ENCODE peak calls at places on chromosomes 12 and 14, in ten cellular contexts. J, W, L, N, U, R, T, F, P and X are unnamed samples. For H3K4me1 and H3K27me3, the result is how much of the 10 kb centered on the place peaks cover.

GRCh38 chr12:85468356-85469157 is 188.5 kb downstream of the ALX1 start:
- DNase-seq in J (no peak), W (peak), L (peak), N (peak), U (peak), R (no peak), T (no peak), F (peak), P (peak), X (no peak)

GRCh38 chr14:68823434-68824206 is 30.8 kb upstream of the ZFP36L1 start:
- DNase-seq in J (no peak), W (no peak), L (peak), N (no peak), U (no peak), R (no peak), T (no peak), F (no peak), P (no peak), X (no peak)

GRCh38 chr12:81461163-81461562 is 298.0 kb downstream of the PPFIA2 start:
- DNase-seq in J (no peak), W (no peak), L (no peak), N (no peak), U (no peak), R (no peak), T (no peak), F (no peak), P (no peak), X (no peak)

GRCh38 chr12:90915353-90915752 is 39.6 kb downstream of the CCER1 start:
- DNase-seq in J (no peak), W (no peak), L (no peak), N (no peak), U (no peak), R (no peak), T (no peak), F (no peak), P (no peak), X (no peak)

GRCh38 chr12:6607751-6608591 is 792 bp upstream of the CHD4 start:
- DNase-seq in J (peak), W (peak), L (peak), N (peak), U (peak), R (peak), T (no peak), F (peak), P (peak), X (peak)

GRCh38 chr14:64705406-64706118 is 1.3 kb downstream of the PLEKHG3 start:
- DNase-seq in J (no peak), W (no peak), L (peak), N (no peak), U (no peak), R (peak), T (no peak), F (peak), P (peak), X (peak)

GRCh38 chr14:22520235-22520634 is 68.8 kb downstream of the DAD1 start:
- DNase-seq in J (no peak), W (no peak), L (no peak), N (peak), U (no peak), R (peak), T (no peak), F (no peak), P (no peak), X (no peak)

GRCh38 chr12:48988030-48988649 is 10.0 kb downstream of the WNT1 start:
- DNase-seq in J (peak), W (peak), L (peak), N (peak), U (peak), R (no peak), T (no peak), F (peak), P (no peak), X (peak)

GRCh38 chr14:54788701-54789100 is 113.9 kb downstream of the GCH1 start:
- DNase-seq in J (no peak), W (no peak), L (no peak), N (no peak), U (no peak), R (no peak), T (no peak), F (no peak), P (no peak), X (no peak)

GRCh38 chr12:119990382-119990874 is 1.4 kb downstream of the BICDL1 start:
- DNase-seq in J (no peak), W (no peak), L (no peak), N (no peak), U (no peak), R (no peak), T (no peak), F (no peak), P (no peak), X (no peak)

GRCh38 chr12:31362759-31363415 is 36.9 kb upstream of the SINHCAF start:
- DNase-seq in J (peak), W (no peak), L (no peak), N (no peak), U (peak), R (no peak), T (no peak), F (no peak), P (no peak), X (no peak)

GRCh38 chr12:49288412-49288853 is 6.5 kb upstream of the PRPH start:
- DNase-seq in J (peak), W (no peak), L (peak), N (peak), U (peak), R (peak), T (no peak), F (peak), P (no peak), X (no peak)

GRCh38 chr14:21030531-21030930 is 514 bp downstream of the TPPP2 start:
- DNase-seq in J (no peak), W (no peak), L (no peak), N (no peak), U (no peak), R (no peak), T (no peak), F (no peak), P (no peak), X (no peak)

GRCh38 chr14:24274101-24274543 is 2.7 kb upstream of the RABGGTA start:
- DNase-seq in J (peak), W (no peak), L (peak), N (peak), U (no peak), R (no peak), T (no peak), F (no peak), P (no peak), X (no peak)

GRCh38 chr14:103574104-103574503 is 11.3 kb downstream of the COA8 start:
- DNase-seq in J (no peak), W (no peak), L (no peak), N (no peak), U (no peak), R (no peak), T (no peak), F (no peak), P (no peak), X (no peak)

GRCh38 chr14:103581206-103581605 is 18.4 kb downstream of the COA8 start:
- DNase-seq in J (no peak), W (no peak), L (no peak), N (no peak), U (no peak), R (no peak), T (no peak), F (no peak), P (no peak), X (no peak)

GRCh38 chr14:103574707-103575285 is 12.0 kb downstream of the COA8 start:
- DNase-seq in J (no peak), W (no peak), L (no peak), N (no peak), U (no peak), R (no peak), T (no peak), F (no peak), P (no peak), X (no peak)

GRCh38 chr14:103578401-103579075 is 15.8 kb downstream of the COA8 start:
- DNase-seq in J (no peak), W (no peak), L (no peak), N (peak), U (no peak), R (no peak), T (no peak), F (no peak), P (no peak), X (no peak)

GRCh38 chr14:103576371-103577024 is 13.7 kb downstream of the COA8 start:
- DNase-seq in J (peak), W (peak), L (peak), N (peak), U (peak), R (peak), T (no peak), F (peak), P (peak), X (peak)
- TF ChIP-seq POLR2A in J (no peak), W (no peak), L (no peak), N (no peak), U (peak), R (peak), T (no peak), F (no peak), P (no peak), X (no peak)

GRCh38 chr12:124535066-124535740 is 32.2 kb downstream of the NCOR2 start:
- DNase-seq in J (no peak), W (no peak), L (no peak), N (no peak), U (no peak), R (no peak), T (no peak), F (no peak), P (no peak), X (no peak)
- H3K4me1 ChIP-seq in J (under half), W (under half), L (under half), N (under half), U (under half), R (under half), T (under half), F (half or more), P (under half), X (under half)

DNA sequence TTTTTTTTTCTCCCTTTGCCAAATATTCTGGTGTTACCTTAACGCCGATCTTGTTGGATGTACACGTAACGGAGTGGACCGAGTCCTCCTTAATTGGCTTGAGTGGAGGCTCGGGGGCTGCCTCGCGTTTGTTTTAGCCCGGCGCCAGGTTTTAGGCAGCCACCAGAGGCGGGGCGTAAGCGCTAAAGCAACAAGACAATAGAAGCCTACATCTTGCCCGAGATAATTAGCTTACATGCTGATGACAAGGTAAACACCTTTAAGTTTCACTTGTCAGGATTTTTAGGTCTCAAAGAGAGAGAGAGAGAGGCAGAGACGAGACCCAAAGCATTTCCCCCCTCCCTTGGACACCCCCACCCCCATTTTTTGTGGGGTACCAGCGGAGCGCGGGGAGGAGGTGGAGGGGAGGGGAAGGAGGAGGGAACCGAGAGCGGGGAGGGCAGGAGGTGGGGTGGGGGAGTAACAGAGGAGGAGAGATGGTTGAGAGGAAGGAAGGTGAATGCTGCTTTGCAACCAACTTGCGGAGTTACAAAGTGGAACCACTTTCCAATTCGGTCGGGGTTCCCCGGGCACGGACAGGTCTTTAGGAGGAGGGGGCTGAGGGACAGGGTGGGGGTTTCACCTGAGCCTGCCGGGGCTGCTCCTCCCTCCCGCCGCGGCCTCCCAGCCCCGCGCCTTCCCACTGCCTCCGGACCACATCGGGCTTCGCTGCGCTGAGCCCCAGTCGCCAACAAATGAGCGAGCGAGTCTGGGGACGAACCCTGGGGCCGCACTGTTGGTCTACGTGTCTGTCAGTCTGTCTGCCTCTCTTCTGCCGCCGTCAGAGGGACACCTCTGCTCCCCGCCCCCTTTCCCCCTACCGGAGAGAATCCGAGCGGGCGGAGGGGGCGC is at the start of gene NKX2-1:
- DNase-seq in J (no peak), W (no peak), L (no peak), N (no peak), U (no peak), R (no peak), T (no peak), F (no peak), P (no peak), X (no peak)
- H3K27me3 ChIP-seq in J (half or more), W (half or more), L (half or more), N (half or more), U (half or more), R (under half), T (under half), F (under half), P (under half), X (half or more)

GRCh38 chr12:65895759-65896656 is 71.7 kb downstream of the HMGA2 start:
- DNase-seq in J (no peak), W (no peak), L (peak), N (no peak), U (no peak), R (no peak), T (no peak), F (no peak), P (no peak), X (no peak)
- TF ChIP-seq POLR2A in J (no peak), W (no peak), L (no peak), N (no peak), U (no peak), R (no peak), T (no peak), F (no peak), P (no peak), X (no peak)

DNA sequence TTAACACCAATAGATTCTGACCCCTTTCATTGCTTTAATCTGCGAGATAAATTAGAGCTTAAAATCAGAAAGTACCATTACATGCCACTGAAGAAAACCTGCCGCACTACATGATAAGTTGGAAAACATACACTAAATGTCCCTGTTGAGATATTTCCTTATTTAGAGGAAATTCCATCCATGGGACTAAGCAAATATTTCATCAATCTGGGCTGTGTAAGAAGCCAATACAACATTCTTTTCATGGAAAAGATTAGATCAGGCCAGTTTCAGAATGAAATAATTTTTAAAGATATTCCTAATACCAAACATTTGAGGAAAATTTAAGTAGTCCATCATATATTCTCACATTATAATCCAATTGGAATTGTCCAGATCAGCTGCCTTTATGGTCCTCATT is 112.8 kb downstream of the LLPH start:
- DNase-seq in J (no peak), W (no peak), L (no peak), N (peak), U (no peak), R (no peak), T (no peak), F (no peak), P (no peak), X (no peak)
- H3K4me1 ChIP-seq in J (under half), W (under half), L (under half), N (under half), U (under half), R (under half), T (under half), F (under half), P (under half), X (under half)

GRCh38 chr14:69988979-69989378 is 109.8 kb downstream of the SMOC1 start:
- DNase-seq in J (no peak), W (no peak), L (no peak), N (no peak), U (no peak), R (no peak), T (no peak), F (no peak), P (no peak), X (no peak)
- H3K27me3 ChIP-seq in J (under half), W (under half), L (under half), N (under half), U (under half), R (under half), T (under half), F (under half), P (under half), X (under half)

DNA sequence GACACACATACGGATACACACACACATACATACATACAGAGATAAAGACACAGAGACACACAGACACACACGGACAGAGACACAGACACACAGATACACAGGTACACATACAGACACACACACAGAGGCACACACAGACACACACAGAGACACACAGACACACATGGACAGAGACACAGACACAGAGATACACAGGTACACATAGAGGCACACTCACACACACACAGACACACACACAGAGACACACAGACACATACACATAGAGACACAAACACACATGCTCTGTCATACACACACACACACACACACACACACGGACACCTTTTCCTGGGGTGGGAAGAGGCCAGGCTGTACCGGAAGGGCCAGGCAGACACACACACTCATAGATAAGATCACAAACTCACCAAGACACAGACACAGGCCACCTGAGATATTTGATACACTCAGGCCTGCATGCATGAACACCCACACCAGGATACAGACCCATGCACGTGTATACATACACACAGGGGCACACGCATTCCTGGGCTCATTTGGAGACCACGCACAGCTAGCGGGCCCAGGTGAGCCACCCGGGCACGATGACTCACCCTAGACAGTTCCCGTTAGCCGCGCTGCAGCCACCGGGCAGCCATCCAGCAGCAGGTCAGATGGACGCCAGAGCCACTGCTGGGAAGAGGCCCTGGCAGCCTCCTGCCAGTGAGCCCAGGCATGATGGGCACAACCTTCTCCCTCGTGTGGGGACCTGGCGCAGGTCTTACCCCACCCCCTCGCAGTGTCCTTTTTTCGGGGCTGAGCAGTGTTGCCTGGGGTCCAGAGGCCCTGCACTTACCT is 1.8 kb upstream of the AHNAK2 start:
- DNase-seq in J (no peak), W (peak), L (peak), N (peak), U (no peak), R (peak), T (no peak), F (peak), P (no peak), X (peak)
- TF ChIP-seq POLR2A in J (no peak), W (no peak), L (no peak), N (no peak), U (no peak), R (no peak), T (no peak), F (no peak), P (no peak), X (no peak)